ENCODE peak calls at places on chromosomes 6 and 20, in five cellular contexts. G is heart left ventricle, R is IMR-90, V is adrenal gland, C is breast epithelium. U is an unnamed sample.

GRCh38 chr20:40688129-40689099 is 622 bp downstream of the MAFB start:
- DNase-seq in G (peak), C (no peak), V (peak), R (peak), U (peak)

GRCh38 chr6:131014080-131014776 is 48.8 kb downstream of the EPB41L2 start:
- DNase-seq in R (no peak), C (no peak), V (no peak), G (no peak), U (no peak)

GRCh38 chr20:20549267-20549612 is 163.2 kb downstream of the RALGAPA2 start:
- DNase-seq in V (no peak), C (no peak), G (no peak), R (no peak), U (peak)

GRCh38 chr6:11429577-11429976 is 108.0 kb upstream of the TMEM170B start:
- DNase-seq in V (no peak), G (no peak), C (no peak), R (no peak), U (no peak)

GRCh38 chr20:9551808-9552550 is 37.6 kb downstream of the LAMP5 start:
- DNase-seq in C (no peak), G (no peak), R (no peak), V (no peak), U (no peak)

GRCh38 chr6:63897459-63897858 is 261.9 kb downstream of the PHF3 start:
- DNase-seq in R (peak), C (no peak), G (no peak), V (no peak), U (no peak)

GRCh38 chr6:35722121-35722761 is 14.6 kb upstream of the ARMC12 start:
- DNase-seq in C (no peak), R (no peak), G (peak), V (peak), U (no peak)

GRCh38 chr20:9808166-9808565 is 30.7 kb downstream of the PAK5 start:
- DNase-seq in V (no peak), C (no peak), G (no peak), R (no peak), U (no peak)

GRCh38 chr6:127030111-127030510 is 88.4 kb upstream of the RSPO3 start:
- DNase-seq in R (no peak), G (no peak), V (no peak), C (no peak), U (no peak)

DNA sequence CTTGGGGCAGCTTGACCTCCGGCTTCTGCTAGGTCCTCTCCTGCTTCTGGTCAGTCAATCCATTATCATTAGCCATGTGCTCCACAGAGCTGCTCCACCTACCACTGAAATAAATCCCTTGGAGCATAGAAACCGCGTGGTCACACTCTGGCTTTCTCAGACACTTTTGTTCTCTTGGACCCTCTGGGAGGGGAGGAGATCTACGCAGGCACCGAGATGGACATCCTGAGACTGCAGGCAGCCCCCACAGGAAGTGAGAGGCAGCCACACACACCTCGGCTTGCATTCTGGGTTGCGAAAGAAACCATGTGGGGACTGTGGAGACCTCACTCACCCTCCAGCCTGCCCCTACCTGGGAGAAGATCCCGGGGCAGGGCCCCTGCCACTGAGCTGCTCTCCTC is 79.5 kb downstream of the FYN start:
- DNase-seq in C (no peak), V (no peak), R (no peak), G (no peak), U (no peak)
- TF ChIP-seq POLR2A in C (no peak), V (no peak), R (no peak), G (no peak), U (no peak)

GRCh38 chr20:362271-363254 is 15.7 kb downstream of the NRSN2 start:
- DNase-seq in G (peak), R (peak), V (peak), C (peak), U (peak)
- TF ChIP-seq POLR2A in G (no peak), R (no peak), V (no peak), C (no peak), U (peak)

GRCh38 chr20:38428800-38429199 is 6.3 kb downstream of the SNHG17 start:
- DNase-seq in V (no peak), C (no peak), R (no peak), G (no peak), U (no peak)

GRCh38 chr20:38429301-38429700 is 5.8 kb downstream of the SNHG17 start:
- DNase-seq in G (no peak), R (no peak), C (no peak), V (no peak), U (peak)

GRCh38 chr20:38433304-38433972 is 1.7 kb downstream of the SNHG17 start:
- DNase-seq in R (no peak), V (no peak), C (no peak), G (no peak), U (no peak)

GRCh38 chr20:38432292-38432691 is 2.8 kb downstream of the SNHG17 start:
- DNase-seq in G (no peak), R (no peak), V (no peak), C (no peak), U (no peak)

GRCh38 chr20:38430679-38431325 is 4.3 kb downstream of the SNHG17 start:
- DNase-seq in R (peak), V (no peak), G (no peak), C (no peak), U (no peak)
- TF ChIP-seq POLR2A in R (no peak), V (no peak), G (no peak), C (no peak), U (no peak)

GRCh38 chr20:64063389-64064144 is 569 bp downstream of the TCEA2 start:
- DNase-seq in R (no peak), V (peak), C (no peak), G (no peak), U (no peak)

GRCh38 chr20:64064145-64064698 is 1.2 kb downstream of the TCEA2 start:
- DNase-seq in V (peak), C (no peak), R (peak), G (no peak), U (no peak)

GRCh38 chr20:64062276-64062595 is 762 bp upstream of the TCEA2 start:
- DNase-seq in C (no peak), V (no peak), R (no peak), G (no peak), U (no peak)

GRCh38 chr20:64065062-64065972 is 2.3 kb downstream of the TCEA2 start:
- DNase-seq in G (no peak), R (no peak), V (no peak), C (no peak), U (no peak)

DNA sequence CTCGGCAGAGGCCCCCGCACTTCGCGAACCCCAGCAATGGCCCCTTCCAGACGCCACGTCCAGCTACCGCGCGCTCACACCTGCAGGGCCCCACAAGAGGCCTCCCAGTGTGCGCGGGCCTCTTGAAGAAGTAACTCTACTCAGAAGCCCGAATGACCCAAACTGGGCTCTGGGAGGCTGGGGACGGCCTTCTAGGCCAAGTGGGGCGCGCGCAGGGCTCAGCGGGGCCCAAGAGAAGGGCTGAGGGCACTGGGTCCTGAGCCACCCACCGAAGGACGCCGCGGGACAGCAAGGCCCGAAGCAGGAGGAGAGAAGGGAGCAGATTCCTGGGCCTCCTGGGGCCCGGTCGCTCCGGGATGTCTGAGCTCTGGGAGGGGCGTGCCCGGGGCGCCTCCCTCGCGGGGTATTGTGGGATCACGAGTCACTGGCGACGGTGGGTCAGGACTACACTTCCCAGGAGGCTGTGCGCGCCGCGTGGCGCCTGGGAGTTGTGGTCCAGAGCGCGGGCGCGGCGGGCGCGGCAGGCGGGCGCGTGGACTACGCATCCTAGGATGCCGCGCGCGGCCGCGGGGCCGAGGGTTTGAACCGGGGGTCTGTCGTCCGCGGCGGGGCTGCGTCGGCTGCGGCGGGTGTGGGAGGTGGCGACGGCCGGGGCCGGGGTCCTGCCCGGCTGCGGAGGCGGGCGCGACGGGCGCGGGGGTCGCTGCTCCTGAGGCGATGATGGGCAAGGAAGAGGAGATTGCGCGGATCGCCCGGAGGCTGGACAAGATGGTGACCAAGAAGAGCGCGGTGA is at the start of gene TCEA2:
- DNase-seq in R (peak), G (peak), C (peak), V (peak), U (peak)
- TF ChIP-seq POLR2A in R (peak), G (peak), C (peak), V (peak), U (peak)

DNA sequence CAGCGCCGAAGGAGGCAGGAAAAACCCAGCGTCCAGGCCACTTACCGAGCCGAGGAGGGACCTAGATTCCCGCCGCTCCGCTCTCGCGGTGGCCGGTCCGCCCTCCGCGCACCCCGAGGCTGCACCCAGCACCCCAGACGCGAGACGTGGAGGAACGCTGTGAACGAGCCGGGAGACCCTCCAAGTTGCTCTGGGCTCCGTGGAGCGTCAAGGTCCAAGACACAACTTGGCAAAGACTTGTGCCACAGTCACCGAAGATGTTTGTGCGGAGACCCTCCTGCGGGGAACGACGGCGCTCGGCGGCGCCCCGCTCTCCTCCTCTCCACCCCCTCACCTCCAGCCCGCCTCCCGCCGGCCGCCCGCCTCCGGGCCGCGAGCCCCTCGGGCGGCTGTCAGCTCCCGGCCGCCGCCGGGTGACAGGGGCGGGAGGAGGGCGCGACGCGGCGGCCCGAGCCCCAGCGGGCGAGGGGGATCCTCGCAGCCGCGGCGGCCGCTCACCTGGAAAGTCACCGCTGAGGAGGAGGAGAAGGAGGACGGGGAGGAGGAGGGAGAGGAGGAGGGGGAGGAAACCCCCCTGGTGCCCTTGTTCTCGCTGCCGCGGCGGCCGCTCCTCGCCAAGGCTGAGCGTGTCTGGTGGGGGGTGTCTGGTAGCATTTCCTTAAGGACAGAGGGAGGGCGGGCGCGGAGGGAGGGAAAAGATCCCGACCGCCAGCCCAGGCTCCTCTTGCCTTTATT is 637 bp upstream of the HIVEP2 start:
- DNase-seq in G (peak), R (no peak), C (peak), V (peak), U (peak)
- TF ChIP-seq POLR2A in G (no peak), R (peak), C (no peak), V (no peak), U (no peak)

GRCh38 chr20:47464380-47465101 is 37.1 kb upstream of the NCOA3 start:
- DNase-seq in C (peak), R (peak), G (peak), V (peak), U (no peak)
- TF ChIP-seq POLR2A in C (no peak), R (no peak), G (no peak), V (no peak), U (no peak)

U was measured in erythroblast.